ENCODE peak calls at places on chromosomes 12 and 14, in five cellular contexts. X, O, Y, G and F are unnamed samples.

GRCh38 chr14:92316937-92317336 is 6.0 kb upstream of the SLC24A4 start:
- DNase-seq in X (no peak), O (peak), Y (no peak), G (no peak), F (no peak)

GRCh38 chr14:47256968-47257367 is 418.4 kb downstream of the MDGA2 start:
- DNase-seq in G (no peak), Y (no peak), X (no peak), O (peak), F (no peak)

GRCh38 chr14:90658541-90658967 is 157.7 kb downstream of the TTC7B start:
- DNase-seq in G (peak), X (no peak), Y (peak), O (peak), F (peak)

GRCh38 chr14:38078393-38078792 is 129.3 kb upstream of the SSTR1 start:
- DNase-seq in G (no peak), O (no peak), X (no peak), Y (no peak), F (no peak)

GRCh38 chr12:47935196-47935595 is 28.2 kb upstream of the TMEM106C start:
- DNase-seq in Y (no peak), X (no peak), O (no peak), G (peak), F (peak)

GRCh38 chr12:83802011-83802410 is 1110.6 kb downstream of the SLC6A15 start:
- DNase-seq in X (no peak), Y (no peak), O (no peak), G (no peak), F (no peak)

GRCh38 chr14:54776361-54777001 is 126.1 kb downstream of the GCH1 start:
- DNase-seq in G (peak), X (no peak), O (no peak), Y (no peak), F (peak)

GRCh38 chr14:55586411-55586810 is 6.4 kb downstream of the KTN1 start:
- DNase-seq in Y (no peak), X (no peak), O (no peak), G (no peak), F (peak)

GRCh38 chr12:88432536-88433462 is 147.5 kb downstream of the KITLG start:
- DNase-seq in G (peak), O (no peak), Y (no peak), X (no peak), F (peak)

GRCh38 chr12:12872139-12872933 is 19.0 kb upstream of the GPRC5A start:
- DNase-seq in Y (no peak), G (peak), O (peak), X (no peak), F (peak)
- H4K8ac ChIP-seq in Y (no peak), G (peak), O (no peak), X (no peak), F (peak)

GRCh38 chr12:65557425-65558167 is 266.7 kb upstream of the HMGA2 start:
- DNase-seq in X (no peak), Y (no peak), O (no peak), G (no peak), F (no peak)
- H4K8ac ChIP-seq in X (no peak), Y (no peak), O (no peak), G (no peak), F (peak)

DNA sequence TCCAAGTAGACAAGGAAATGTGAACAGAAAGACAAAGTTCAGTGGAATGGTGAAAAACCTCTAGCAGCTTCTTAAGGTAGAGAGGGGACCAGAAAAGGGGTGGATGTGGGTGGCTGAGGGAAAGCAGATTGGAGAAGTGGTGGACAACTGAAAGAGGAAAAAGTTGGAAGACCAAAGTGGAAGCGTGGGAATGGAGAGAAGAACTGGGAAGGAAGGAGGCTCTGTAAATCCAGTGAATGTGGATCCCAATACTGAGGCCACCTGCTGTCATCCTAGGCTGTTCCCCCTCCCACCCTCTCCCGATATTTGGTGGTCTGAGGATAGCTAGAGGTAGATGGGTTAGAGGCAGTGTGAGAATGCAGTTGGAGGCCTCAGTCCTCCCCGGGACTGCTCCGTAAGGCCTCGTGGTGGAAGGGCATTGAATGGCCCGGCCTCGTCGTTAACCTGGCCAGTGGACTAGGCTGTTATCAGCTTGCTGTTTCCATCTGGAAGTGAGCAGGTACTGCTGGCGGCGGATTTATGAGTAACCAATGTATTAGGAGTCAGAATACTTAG is 822 bp upstream of the POU6F1 start:
- DNase-seq in G (no peak), Y (peak), O (peak), X (no peak), F (no peak)
- H4K8ac ChIP-seq in G (peak), Y (peak), O (no peak), X (no peak), F (peak)

GRCh38 chr12:67650528-67651379 is 2.2 kb downstream of the DYRK2 start:
- DNase-seq in X (no peak), O (peak), Y (no peak), G (no peak), F (no peak)

GRCh38 chr12:67651380-67651695 is 2.8 kb downstream of the DYRK2 start:
- DNase-seq in O (peak), Y (no peak), G (peak), X (no peak), F (peak)

GRCh38 chr12:67658486-67658885 is 9.9 kb downstream of the DYRK2 start:
- DNase-seq in G (no peak), Y (no peak), X (no peak), O (no peak), F (no peak)

GRCh38 chr12:67659296-67659695 is 10.8 kb downstream of the DYRK2 start:
- DNase-seq in X (no peak), G (no peak), O (no peak), Y (no peak), F (no peak)

GRCh38 chr12:67655829-67656614 is 7.5 kb downstream of the DYRK2 start:
- DNase-seq in G (peak), O (peak), X (no peak), Y (no peak), F (peak)
- H4K8ac ChIP-seq in G (no peak), O (no peak), X (no peak), Y (no peak), F (no peak)

GRCh38 chr14:22976620-22977433 is 5.5 kb downstream of the AJUBA start:
- DNase-seq in Y (no peak), O (peak), G (peak), X (no peak), F (peak)

GRCh38 chr14:22977434-22977683 is 5.0 kb downstream of the AJUBA start:
- DNase-seq in X (no peak), G (no peak), O (no peak), Y (no peak), F (no peak)

GRCh38 chr14:22978487-22978837 is 3.9 kb downstream of the AJUBA start:
- DNase-seq in O (no peak), G (no peak), X (no peak), Y (no peak), F (no peak)

GRCh38 chr14:22978873-22979671 is 3.3 kb downstream of the AJUBA start:
- DNase-seq in Y (no peak), G (no peak), X (no peak), O (no peak), F (no peak)

DNA sequence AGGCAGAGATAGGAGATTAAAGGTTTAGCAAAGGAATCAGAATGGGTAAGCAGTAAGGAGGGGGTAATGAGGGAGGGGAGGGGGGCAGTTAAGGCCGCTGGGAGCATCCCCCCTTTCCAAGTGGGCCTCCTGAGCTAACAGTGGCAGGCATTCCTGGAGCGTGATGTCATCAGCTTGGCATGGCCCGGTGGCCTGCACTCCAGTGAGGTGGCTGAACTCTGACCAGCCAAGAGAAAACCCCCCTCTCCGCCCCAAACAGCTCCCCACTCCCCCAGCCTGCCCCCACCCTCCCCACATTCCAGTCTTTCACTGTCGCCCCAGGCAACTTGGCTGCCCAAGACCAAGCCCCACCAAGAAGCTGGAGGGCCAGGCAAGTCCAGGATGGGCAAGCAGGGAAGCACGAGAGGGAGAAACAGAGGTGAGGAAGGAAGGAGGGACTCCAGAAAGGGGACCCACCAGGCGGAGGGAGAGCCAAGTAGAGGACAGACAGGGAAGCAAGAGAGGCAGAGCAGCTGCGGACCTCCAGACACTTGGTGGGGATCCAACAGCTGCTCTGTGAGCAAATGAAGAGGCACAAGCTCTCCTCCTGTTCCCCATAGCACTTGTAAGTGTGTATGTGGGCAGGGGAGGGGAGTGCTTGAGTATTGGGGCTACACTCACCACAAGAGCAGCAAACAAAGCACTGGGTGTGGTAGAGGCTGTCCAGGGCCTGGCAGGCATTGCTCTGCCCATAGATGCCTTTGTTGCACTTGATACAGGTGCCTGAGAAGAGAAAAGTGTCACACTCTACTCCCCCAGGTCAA is 4.5 kb downstream of the AJUBA start:
- DNase-seq in G (peak), O (peak), Y (peak), X (peak), F (peak)
- H4K8ac ChIP-seq in G (peak), O (no peak), Y (peak), X (no peak), F (peak)

GRCh38 chr12:22048351-22049041 is 2.5 kb downstream of the CMAS start:
- DNase-seq in O (no peak), Y (no peak), X (no peak), G (no peak), F (no peak)

GRCh38 chr12:22047495-22047894 is 1.5 kb downstream of the CMAS start:
- DNase-seq in X (no peak), G (no peak), O (no peak), Y (no peak), F (no peak)

GRCh38 chr12:22043943-22044342 is 2.1 kb upstream of the CMAS start:
- DNase-seq in O (peak), X (no peak), Y (no peak), G (no peak), F (no peak)

GRCh38 chr12:22046968-22047390 is 961 bp downstream of the CMAS start:
- DNase-seq in G (no peak), O (no peak), X (no peak), Y (no peak), F (peak)

DNA sequence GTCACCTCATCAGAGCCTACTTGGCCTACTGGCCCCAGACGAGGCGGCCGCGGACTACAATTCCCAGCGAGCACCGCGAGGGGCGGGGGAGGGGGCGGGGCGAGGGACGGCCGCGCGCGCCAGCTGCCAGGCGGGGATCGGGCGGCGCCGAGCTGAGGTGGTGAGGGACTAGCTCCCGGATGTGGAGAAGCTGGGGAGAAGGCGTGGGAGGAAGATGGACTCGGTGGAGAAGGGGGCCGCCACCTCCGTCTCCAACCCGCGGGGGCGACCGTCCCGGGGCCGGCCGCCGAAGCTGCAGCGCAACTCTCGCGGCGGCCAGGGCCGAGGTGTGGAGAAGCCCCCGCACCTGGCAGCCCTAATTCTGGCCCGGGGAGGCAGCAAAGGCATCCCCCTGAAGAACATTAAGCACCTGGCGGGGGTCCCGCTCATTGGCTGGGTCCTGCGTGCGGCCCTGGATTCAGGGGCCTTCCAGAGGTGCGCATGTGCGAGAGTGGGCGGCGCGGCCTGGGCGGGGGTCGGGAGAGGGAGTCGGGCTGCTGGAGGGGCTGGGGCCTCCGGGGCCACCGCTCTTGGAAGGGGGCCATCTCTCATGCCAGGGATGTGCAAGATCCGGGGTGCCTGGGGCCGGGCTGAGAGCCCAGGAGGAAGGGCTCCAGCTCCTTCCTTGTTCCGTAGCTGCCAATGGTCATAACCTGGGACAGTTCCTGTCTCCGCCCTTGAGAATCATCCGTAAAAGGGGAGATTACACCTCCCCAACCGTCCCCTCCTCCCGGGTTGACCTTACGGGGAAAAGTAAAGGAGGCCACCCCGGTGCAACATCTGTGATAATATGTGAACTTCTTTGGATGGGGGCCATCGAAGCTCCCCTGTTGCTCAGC is at the start of gene CMAS:
- DNase-seq in X (peak), Y (peak), O (peak), G (peak), F (peak)
- H4K8ac ChIP-seq in X (no peak), Y (peak), O (no peak), G (peak), F (peak)

GRCh38 chr14:22559041-22559440 is 30.0 kb downstream of the DAD1 start:
- DNase-seq in O (no peak), Y (no peak), G (no peak), X (no peak), F (no peak)
- H4K8ac ChIP-seq in O (no peak), Y (no peak), G (no peak), X (no peak), F (no peak)

GRCh38 chr12:66000958-66001357 is 129.6 kb downstream of the LLPH start:
- DNase-seq in X (no peak), O (no peak), Y (no peak), G (no peak), F (no peak)
- H4K8ac ChIP-seq in X (no peak), O (no peak), Y (no peak), G (no peak), F (no peak)

GRCh38 chr14:63676615-63677014 is 34.9 kb upstream of the WDR89 start:
- DNase-seq in G (no peak), Y (no peak), O (no peak), X (no peak), F (no peak)
- H4K8ac ChIP-seq in G (no peak), Y (no peak), O (no peak), X (no peak), F (no peak)